ENCODE peak calls at places on chromosomes 11 and 22, in six cellular contexts. R is neural progenitor cell, U is GM23248, T is PC-3, A is GM23338, G is SK-N-SH. Z is an unnamed sample. For H3K36me3 and H3K4me1, the result is how much of the 10 kb centered on the place peaks cover.

GRCh38 chr11:22079133-22079847 is 113.6 kb upstream of the ANO5 start:
- DNase-seq in T (no peak), U (no peak), G (no peak), R (no peak), A (no peak), Z (no peak)

GRCh38 chr22:22171357-22172218 is 73.0 kb upstream of the VPREB1 start:
- DNase-seq in G (peak), T (peak), A (peak), U (peak), R (peak), Z (peak)

GRCh38 chr11:63769044-63769718 is 606 bp upstream of the ZFTA start:
- DNase-seq in T (peak), A (peak), U (peak), R (peak), G (peak), Z (peak)

GRCh38 chr11:60924110-60924905 is at the start of gene TMEM132A:
- DNase-seq in T (peak), R (peak), A (peak), U (peak), G (peak), Z (no peak)

GRCh38 chr22:22696104-22696503 is 51.7 kb downstream of the GGTLC2 start:
- DNase-seq in T (no peak), A (no peak), G (no peak), U (no peak), R (no peak), Z (no peak)

GRCh38 chr11:28447226-28447625 is 339.0 kb downstream of the METTL15 start:
- DNase-seq in R (no peak), A (no peak), U (peak), G (no peak), T (no peak), Z (no peak)

GRCh38 chr11:68039526-68040086 is 781 bp downstream of the TCIRG1 start:
- DNase-seq in T (no peak), A (peak), R (no peak), U (peak), G (peak), Z (peak)

GRCh38 chr11:86081465-86081864 is 12.6 kb upstream of the PICALM start:
- DNase-seq in R (peak), G (no peak), A (no peak), U (no peak), T (no peak), Z (no peak)

GRCh38 chr11:8873966-8874365 is 37.0 kb upstream of the AKIP1 start:
- DNase-seq in U (no peak), G (no peak), A (no peak), R (no peak), T (no peak), Z (no peak)

GRCh38 chr22:42742940-42743339 is 22.3 kb upstream of the A4GALT start:
- DNase-seq in G (no peak), T (no peak), U (peak), A (peak), R (peak), Z (no peak)

GRCh38 chr11:12811861-12812260 is 137.6 kb downstream of the TEAD1 start:
- DNase-seq in T (no peak), U (no peak), G (no peak), R (no peak), A (no peak), Z (peak)

GRCh38 chr11:83042966-83043711 is 28.6 kb downstream of the RAB30 start:
- DNase-seq in U (peak), G (no peak), A (no peak), R (no peak), T (no peak), Z (no peak)

GRCh38 chr11:67577951-67578350 is 5.7 kb upstream of the GSTP1 start:
- DNase-seq in G (no peak), R (no peak), T (no peak), A (no peak), U (no peak), Z (no peak)

GRCh38 chr11:20873054-20873453 is 203.7 kb downstream of the NELL1 start:
- DNase-seq in T (peak), A (peak), U (peak), G (peak), R (peak), Z (no peak)

GRCh38 chr11:112523477-112523876 is 262.8 kb upstream of the PLET1 start:
- DNase-seq in G (peak), U (peak), A (peak), T (no peak), R (peak), Z (no peak)

GRCh38 chr22:47408409-47408808 is 646.0 kb downstream of the TBC1D22A start:
- DNase-seq in A (no peak), G (no peak), R (no peak), U (no peak), T (no peak), Z (no peak)

GRCh38 chr11:62830904-62831519 is 839 bp downstream of the STX5 start:
- DNase-seq in U (no peak), G (peak), T (no peak), A (peak), R (peak), Z (no peak)

GRCh38 chr11:33242575-33242974 is 14.6 kb upstream of the HIPK3 start:
- DNase-seq in A (no peak), U (no peak), T (no peak), R (no peak), G (no peak), Z (no peak)

GRCh38 chr11:70332567-70332966 is 62.1 kb downstream of the PPFIA1 start:
- DNase-seq in A (no peak), T (no peak), U (no peak), G (no peak), R (no peak), Z (no peak)
- H3K36me3 ChIP-seq in A (half or more), T (half or more), U (half or more), G (half or more), R (under half), Z (under half)

GRCh38 chr11:4982678-4983077 is 12.0 kb upstream of the OR51L1 start:
- DNase-seq in T (no peak), U (no peak), A (no peak), R (no peak), G (no peak), Z (no peak)
- TF ChIP-seq EZH2phosphoT487 in T (no peak), U (no peak), A (no peak), R (no peak), G (no peak), Z (no peak)

DNA sequence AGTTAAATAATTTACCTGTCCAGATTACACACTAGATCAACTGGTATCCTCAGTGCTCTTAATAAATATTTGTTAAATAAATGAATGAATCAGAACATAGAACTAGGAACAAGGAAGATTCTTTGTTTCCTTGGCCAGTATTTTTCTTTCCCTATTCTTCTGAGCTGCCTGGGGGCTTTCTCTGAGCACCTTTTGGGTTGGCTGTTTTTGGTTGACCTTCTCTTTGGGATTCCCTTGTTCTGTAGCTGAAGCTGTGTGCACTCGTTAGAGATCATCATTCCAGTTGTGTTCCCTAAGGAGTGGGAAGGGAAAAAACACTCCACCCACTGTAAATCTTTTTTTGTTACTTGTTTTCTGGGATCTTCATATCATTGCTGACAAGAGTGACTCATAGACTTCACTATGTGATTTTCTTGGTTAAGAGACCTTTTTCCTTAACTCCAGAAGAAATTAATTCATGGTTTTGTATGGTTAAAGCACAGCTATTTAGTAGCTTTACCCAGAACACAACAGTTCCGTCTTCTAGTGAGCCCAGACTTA is 84.3 kb downstream of the STIM1 start:
- DNase-seq in U (peak), R (no peak), G (no peak), A (no peak), T (no peak), Z (no peak)
- H3K4me1 ChIP-seq in U (under half), R (under half), G (under half), A (under half), T (under half), Z (under half)

DNA sequence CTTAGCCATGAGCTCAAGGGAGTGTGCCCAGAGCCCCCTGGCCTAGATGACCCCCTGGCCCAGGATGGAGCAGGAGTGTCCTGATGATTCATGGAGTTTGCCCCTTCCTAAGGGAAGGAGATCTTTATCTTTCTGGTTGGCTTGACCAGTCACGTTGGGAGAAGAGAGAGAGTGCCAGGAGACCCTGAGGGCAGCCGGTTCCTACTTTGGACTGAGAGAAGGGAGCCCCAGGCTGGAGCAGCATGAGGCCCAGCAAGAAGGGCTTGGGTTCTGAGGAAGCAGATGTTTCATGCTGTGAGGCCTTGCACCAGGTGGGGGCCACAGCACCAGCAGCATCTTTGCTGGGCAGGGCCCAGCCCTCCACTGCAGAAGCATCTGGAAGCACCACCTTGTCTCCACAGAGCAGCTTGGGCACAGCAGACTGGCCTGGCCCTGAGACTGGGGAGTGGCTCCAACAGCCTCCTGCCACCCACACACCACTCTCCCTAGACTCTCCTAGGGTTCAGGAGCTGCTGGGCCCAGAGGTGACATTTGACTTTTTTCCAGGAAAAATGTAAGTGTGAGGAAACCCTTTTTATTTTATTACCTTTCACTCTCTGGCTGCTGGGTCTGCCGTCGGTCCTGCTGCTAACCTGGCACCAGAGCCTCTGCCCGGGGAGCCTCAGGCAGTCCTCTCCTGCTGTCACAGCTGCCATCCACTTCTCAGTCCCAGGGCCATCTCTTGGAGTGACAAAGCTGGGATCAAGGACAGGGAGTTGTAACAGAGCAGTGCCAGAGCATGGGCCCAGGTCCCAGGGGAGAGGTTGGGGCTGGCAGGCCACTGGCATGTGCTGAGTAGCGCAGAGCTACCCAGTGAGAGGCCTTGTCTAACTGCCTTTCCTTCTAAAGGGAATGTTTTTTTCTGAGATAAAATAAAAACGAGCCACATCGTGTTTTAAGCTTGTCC is 14.3 kb downstream of the ADORA2A start:
- DNase-seq in T (no peak), A (no peak), R (no peak), G (peak), U (no peak), Z (no peak)
- H3K36me3 ChIP-seq in T (under half), A (under half), R (under half), G (under half), U (under half), Z (under half)

DNA sequence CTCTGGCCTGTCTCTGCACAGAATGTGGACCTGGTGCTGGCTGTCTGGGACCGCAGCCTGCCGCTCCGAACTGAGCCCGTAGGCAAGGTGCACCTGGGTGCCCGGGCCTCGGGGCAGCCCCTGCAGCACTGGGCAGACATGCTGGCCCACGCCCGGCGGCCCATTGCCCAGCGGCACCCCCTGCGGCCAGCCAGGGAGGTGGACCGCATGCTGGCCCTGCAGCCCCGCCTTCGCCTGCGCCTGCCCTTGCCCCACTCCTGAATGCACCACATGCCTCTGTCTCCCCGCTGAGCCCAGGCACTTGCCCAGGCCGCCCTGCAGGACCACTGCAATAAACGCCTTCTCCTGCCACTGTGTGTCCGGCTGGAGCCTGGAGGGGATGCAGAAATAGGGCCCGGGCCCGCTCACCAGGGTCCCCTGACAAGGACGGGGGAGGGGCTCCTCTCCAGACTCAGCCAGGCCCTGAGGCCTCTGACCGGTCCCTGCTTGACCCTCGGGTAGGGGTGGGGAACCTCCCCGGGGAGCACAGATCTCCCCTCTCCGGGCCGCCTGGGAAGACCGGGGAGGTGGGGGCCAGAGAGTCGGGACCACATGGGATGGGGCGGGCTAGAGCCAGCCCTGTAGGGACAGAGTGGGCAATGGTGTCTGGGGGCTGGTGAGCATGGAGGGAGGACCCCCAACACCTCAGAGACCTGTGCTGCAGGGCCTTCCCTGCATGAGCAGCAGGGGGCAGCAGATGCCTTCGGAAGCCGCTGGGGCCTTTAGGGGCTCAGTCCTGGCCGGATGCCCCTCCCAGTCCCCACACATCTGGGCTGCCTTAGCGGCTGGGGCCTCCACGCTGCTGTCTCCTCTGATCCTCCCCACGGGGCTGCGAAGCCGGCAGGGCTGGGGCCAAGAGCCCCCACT is 1.4 kb upstream of the TNNI2 start:
- DNase-seq in G (peak), U (peak), R (peak), A (peak), T (peak), Z (peak)
- TF ChIP-seq EZH2phosphoT487 in G (no peak), U (no peak), R (no peak), A (no peak), T (no peak), Z (no peak)

GRCh38 chr11:88353835-88354496 is 16.4 kb upstream of the CTSC start:
- DNase-seq in U (no peak), G (no peak), T (no peak), R (no peak), A (no peak), Z (no peak)
- H3K4me1 ChIP-seq in U (under half), G (under half), T (under half), R (under half), A (under half), Z (under half)

GRCh38 chr22:31278643-31279326 is 13.5 kb downstream of the PIK3IP1 start:
- DNase-seq in A (no peak), G (no peak), R (no peak), T (no peak), U (no peak), Z (no peak)
- H3K36me3 ChIP-seq in A (under half), G (under half), R (under half), T (under half), U (under half), Z (under half)

GRCh38 chr22:50697667-50698506 is 25.3 kb downstream of the SHANK3 start:
- DNase-seq in G (peak), U (peak), T (no peak), R (no peak), A (no peak), Z (no peak)
- TF ChIP-seq EZH2phosphoT487 in G (no peak), U (no peak), T (no peak), R (no peak), A (no peak), Z (no peak)